ENCODE peak calls at places on chromosomes 11 and 22, in eight cellular contexts. C is BE2C; M is stimulated activated CD4-positive, alpha-beta T cell treated with anti-CD3 and anti-CD28 coated beads, Interleukin-12 subunit alpha, Interleukin-12 subunit beta, amount 100 ng/mL, for 48 hours; L is NCI-H1417 treated with DMSO at 0.1 percent for 48 hours; A is AG04450; P is GF-D8; T is activated naive CD4-positive, alpha-beta T cell treated with anti-CD3 and anti-CD28 coated beads, Interleukin-2, amount 50 U/mL, for 72 hours; J is GM23248. W is an unnamed sample.
A peak's percentile ranks its signal among the peaks of the same experiment; 100 is the strongest.

GRCh38 chr11:68498313-68498712 is 37.8 kb downstream of the PPP6R3 start:
- DNase-seq in C (no peak), M (no peak), L (no peak), A (no peak), P (no peak), T (no peak), J (no peak), W (no peak)

GRCh38 chr11:131759140-131759539 is 388.7 kb downstream of the NTM start:
- DNase-seq in C (no peak), M (no peak), L (no peak), A (no peak), P (no peak), T (no peak), J (no peak), W (no peak)

GRCh38 chr11:31770011-31770410 is 41.1 kb downstream of the PAX6 start:
- DNase-seq in C (no peak), M (no peak), L (no peak), A (no peak), P (no peak), T (no peak), J (no peak), W (no peak)

GRCh38 chr11:60498399-60498798 is 5.8 kb downstream of the MS4A12 start:
- DNase-seq in C (no peak), M (no peak), L (no peak), A (no peak), P (no peak), T (no peak), J (no peak), W (no peak)

GRCh38 chr22:22584722-22585121 is 25.7 kb upstream of the PRAME start:
- DNase-seq in C (no peak), M (no peak), L (no peak), A (no peak), P (no peak), T (no peak), J (no peak), W (no peak)

GRCh38 chr11:117191680-117192400 is 7.3 kb upstream of the TAGLN start:
- DNase-seq in C (no peak), M (no peak), L (no peak), A (no peak), P (no peak), T (no peak), J (no peak), W (no peak)

GRCh38 chr22:19419086-19419463 is 12.5 kb downstream of the HIRA start:
- DNase-seq in C (no peak), M (no peak), L (no peak), A (no peak), P (peak; percentile 96), T (no peak), J (no peak), W (no peak)

GRCh38 chr11:394034-394857 is at the start of gene PKP3:
- DNase-seq in C (no peak), M (no peak), L (no peak), A (no peak), P (no peak), T (no peak), J (peak; percentile 81), W (no peak)

GRCh38 chr11:9160166-9160565 is 68.8 kb upstream of the SCUBE2 start:
- DNase-seq in C (no peak), M (no peak), L (no peak), A (no peak), P (peak; percentile 23), T (no peak), J (peak; percentile 69), W (peak; percentile 41)

GRCh38 chr11:17314232-17314547 is 37.4 kb upstream of the NCR3LG1 start:
- DNase-seq in C (no peak), M (no peak), L (no peak), A (peak; percentile 82), P (no peak), T (no peak), J (peak; percentile 87), W (no peak)

GRCh38 chr11:73167555-73167954 is 25.4 kb upstream of the FCHSD2 start:
- DNase-seq in C (no peak), M (no peak), L (no peak), A (no peak), P (no peak), T (no peak), J (no peak), W (no peak)